ENCODE peak calls at places on chromosomes 6 and 20, in four cellular contexts. J is hepatocyte, Q is GM23338, L is breast epithelium. I is an unnamed sample.

GRCh38 chr20:14925286-14925685 is 587.9 kb upstream of the FLRT3 start:
- DNase-seq in J (no peak), Q (no peak), L (no peak), I (no peak)

GRCh38 chr6:27138837-27139752 is 108.4 kb upstream of the PRSS16 start:
- DNase-seq in J (peak; percentile 65), Q (peak; percentile 97), L (no peak), I (peak; percentile 38)

GRCh38 chr20:50129662-50130345 is 16.9 kb upstream of the UBE2V1 start:
- DNase-seq in J (no peak), Q (no peak), L (no peak), I (no peak)

GRCh38 chr20:14790771-14791517 is 453.5 kb upstream of the FLRT3 start:
- DNase-seq in J (no peak), Q (no peak), L (no peak), I (no peak)

GRCh38 chr20:29313481-29313880 is 1944.0 kb upstream of the DEFB115 start:
- DNase-seq in J (no peak), Q (peak; percentile 6), L (no peak), I (no peak)

GRCh38 chr6:156390621-156391378 is 386.4 kb upstream of the ARID1B start:
- DNase-seq in J (no peak), Q (peak; percentile 24), L (no peak), I (no peak)

GRCh38 chr6:157036245-157036681 is 259.1 kb downstream of the ARID1B start:
- DNase-seq in J (peak; percentile 50), Q (peak; percentile 54), L (peak; percentile 82), I (no peak)

GRCh38 chr6:143774347-143774746 is 68.8 kb upstream of the LTV1 start:
- DNase-seq in J (no peak), Q (no peak), L (no peak), I (no peak)

GRCh38 chr20:49367113-49367512 is 89.3 kb upstream of the ZNFX1 start:
- DNase-seq in J (no peak), Q (no peak), L (no peak), I (no peak)

GRCh38 chr6:18488526-18489270 is 101.5 kb downstream of the RNF144B start:
- DNase-seq in J (no peak), Q (no peak), L (peak; percentile 57), I (no peak)

GRCh38 chr6:73519943-73520687 is 717 bp downstream of the EEF1A1 start:
- DNase-seq in J (peak; percentile 85), Q (peak; percentile 57), L (peak; percentile 68), I (peak; percentile 28)

GRCh38 chr20:1539816-1540215 is 17.7 kb downstream of the SIRPD start:
- DNase-seq in J (no peak), Q (no peak), L (no peak), I (no peak)

GRCh38 chr6:136547336-136547735 is 2.9 kb downstream of the MAP7 start:
- DNase-seq in J (peak; percentile 56), Q (peak; percentile 80), L (no peak), I (no peak)

GRCh38 chr6:51025082-51025777 is 206.6 kb downstream of the TFAP2B start:
- DNase-seq in J (no peak), Q (peak; percentile 15), L (no peak), I (no peak)

GRCh38 chr6:30060634-30060981 is 457 bp upstream of the POLR1H start:
- DNase-seq in J (peak; percentile 55), Q (peak; percentile 50), L (no peak), I (no peak)

GRCh38 chr20:49187330-49188100 is 619 bp downstream of the STAU1 start:
- DNase-seq in J (peak; percentile 59), Q (peak; percentile 58), L (no peak), I (no peak)

GRCh38 chr6:145539831-145540230 is 195.5 kb downstream of the EPM2A start:
- DNase-seq in J (no peak), Q (no peak), L (no peak), I (no peak)

GRCh38 chr6:143731789-143732188 is 54.0 kb downstream of the PHACTR2 start:
- DNase-seq in J (no peak), Q (no peak), L (no peak), I (no peak)

GRCh38 chr6:139133733-139134360 is 1.0 kb upstream of the HECA start:
- DNase-seq in J (no peak), Q (no peak), L (no peak), I (no peak)

GRCh38 chr20:52749938-52750337 is 222.2 kb upstream of the TSHZ2 start:
- DNase-seq in J (no peak), Q (no peak), L (no peak), I (no peak)

GRCh38 chr6:78836610-78837009 is 30.7 kb upstream of the IRAK1BP1 start:
- DNase-seq in J (no peak), Q (no peak), L (no peak), I (no peak)

GRCh38 chr20:967796-968742 is 34.0 kb downstream of the RSPO4 start:
- DNase-seq in J (no peak), Q (peak; percentile 71), L (no peak), I (no peak)

GRCh38 chr20:38217791-38218565 is 42.6 kb downstream of the KIAA1755 start:
- DNase-seq in J (peak; percentile 75), Q (peak; percentile 50), L (no peak), I (no peak)

GRCh38 chr6:136846046-136846445 is 23.7 kb downstream of the PEX7 start:
- DNase-seq in J (peak; percentile 66), Q (peak; percentile 79), L (no peak), I (peak; percentile 7)

GRCh38 chr6:155389130-155389529 is 66.5 kb downstream of the NOX3 start:
- DNase-seq in J (no peak), Q (no peak), L (no peak), I (no peak)

GRCh38 chr6:166604911-166605310 is 18.4 kb upstream of the RAMACL start:
- DNase-seq in J (no peak), Q (no peak), L (no peak), I (no peak)

DNA sequence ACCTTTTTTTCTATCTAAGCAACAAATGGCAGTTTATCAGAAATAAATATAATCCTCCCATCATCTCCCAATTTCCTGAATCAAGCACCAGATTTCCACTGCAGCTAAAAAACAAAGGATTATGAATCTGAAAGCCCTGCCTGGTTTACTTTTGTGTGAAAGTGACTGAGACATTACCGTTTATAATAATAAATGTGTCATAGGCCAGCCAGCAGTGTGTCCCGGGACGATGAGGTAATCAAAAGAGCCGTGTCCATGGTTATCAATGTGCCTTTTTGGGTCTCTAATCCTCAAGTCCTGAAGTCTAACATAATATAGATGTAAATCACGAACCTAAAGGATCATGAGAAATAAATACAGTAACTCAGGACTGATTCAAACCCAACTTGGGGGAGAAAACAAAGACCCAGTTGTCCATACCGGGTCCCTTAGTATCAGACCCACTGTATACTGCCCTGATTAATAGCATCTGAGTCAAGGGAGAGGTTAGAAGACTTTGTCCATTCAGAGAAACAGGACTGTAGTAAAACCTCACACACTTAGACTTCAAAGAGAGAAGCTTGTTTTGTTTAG is 149.1 kb downstream of the SASH1 start:
- DNase-seq in J (no peak), Q (no peak), L (no peak), I (no peak)
- H3K27ac ChIP-seq in J (no peak overlapping the region), Q (no peak overlapping the region), L (peak overlapping the region; percentile 83), I (no peak overlapping the region)

DNA sequence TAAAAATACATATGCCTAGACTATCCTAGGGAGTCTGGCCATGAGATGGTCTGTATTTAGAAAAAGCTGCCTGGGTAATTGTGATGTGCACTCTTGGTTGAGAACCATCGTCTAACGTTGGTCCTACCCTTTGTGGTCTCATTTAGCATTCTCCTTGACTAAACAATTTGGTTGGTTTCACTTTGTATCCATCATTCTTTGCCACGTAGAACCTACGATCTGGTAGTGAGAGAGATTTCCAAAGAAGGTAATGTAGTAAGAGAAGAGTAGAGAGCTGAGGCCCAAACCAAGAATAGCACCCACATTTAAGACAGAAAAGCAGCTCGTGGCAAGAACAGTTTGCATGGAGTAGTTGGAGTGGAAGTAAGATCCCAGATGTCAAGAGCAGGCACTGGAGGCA is 219.8 kb downstream of the TMEM200A start:
- DNase-seq in J (no peak), Q (no peak), L (no peak), I (no peak)
- H3K27ac ChIP-seq in J (no peak overlapping the region), Q (no peak overlapping the region), L (no peak overlapping the region), I (no peak overlapping the region)

DNA sequence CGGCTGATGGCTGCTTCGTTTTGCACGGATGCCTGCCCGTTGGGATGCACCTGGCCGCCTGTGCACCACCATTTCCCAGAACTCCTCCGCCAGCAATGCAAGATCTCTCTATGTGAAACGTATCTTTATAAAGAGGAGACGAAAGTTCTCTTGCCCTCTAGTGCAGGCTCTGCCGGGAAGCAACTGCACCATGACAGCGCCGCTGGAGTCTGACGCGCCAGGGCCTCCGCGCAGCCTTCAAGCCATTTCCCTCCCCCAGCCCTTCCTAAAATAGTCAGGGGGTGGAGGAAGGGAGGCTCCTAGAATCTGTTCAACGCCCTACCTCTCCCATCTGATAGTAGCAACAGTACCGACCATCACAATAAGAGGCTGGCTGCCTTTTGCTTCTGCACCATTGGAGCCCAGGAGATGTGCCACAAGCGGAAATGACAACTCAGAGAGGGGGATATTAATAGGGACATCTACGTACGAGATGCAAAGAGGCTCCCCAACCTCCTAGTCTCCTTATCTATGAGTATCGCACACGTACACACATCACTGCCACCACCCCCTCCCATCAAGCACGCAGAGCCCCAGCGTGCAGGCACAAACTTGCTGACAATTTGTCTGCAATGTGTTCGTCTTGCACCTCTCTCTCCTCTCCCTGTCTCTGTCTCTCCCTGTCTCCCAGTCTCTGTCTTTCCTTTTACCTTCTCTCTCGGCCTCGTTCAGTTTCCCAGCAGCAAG is 1.1 kb downstream of the SYNE1 start:
- DNase-seq in J (peak; percentile 23), Q (peak; percentile 66), L (no peak), I (peak; percentile 74)
- H3K27ac ChIP-seq in J (no peak overlapping the region), Q (no peak overlapping the region), L (no peak overlapping the region), I (peak overlapping the region; percentile 80)

GRCh38 chr20:40294175-40294574 is 394.9 kb downstream of the MAFB start:
- DNase-seq in J (no peak), Q (no peak), L (no peak), I (no peak)
- H3K27ac ChIP-seq in J (no peak overlapping the region), Q (no peak overlapping the region), L (peak overlapping the region; percentile 22), I (no peak overlapping the region)

DNA sequence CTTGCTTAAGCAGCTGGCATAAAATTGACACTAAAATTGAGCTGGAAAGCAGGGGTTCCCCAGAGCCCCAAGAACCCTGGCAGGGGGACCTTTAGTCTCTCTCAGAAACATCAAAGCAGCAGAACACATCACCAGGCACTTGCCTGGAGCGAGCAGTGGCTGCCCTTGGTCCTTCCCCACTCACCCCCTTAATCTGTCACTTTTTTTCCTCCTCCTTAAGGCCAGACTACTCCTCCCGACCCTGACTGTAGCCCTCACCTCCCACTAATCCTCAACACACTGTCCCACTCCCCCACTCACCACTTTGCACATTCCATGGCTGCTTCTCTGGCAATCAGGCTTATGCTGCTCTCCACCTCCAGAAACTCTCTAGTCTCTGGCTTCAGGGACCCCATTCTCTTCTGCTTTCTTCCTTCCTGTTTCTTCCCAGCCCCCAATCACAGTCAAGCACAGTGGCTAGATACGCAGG is 472 bp upstream of the ZKSCAN4 start:
- DNase-seq in J (no peak), Q (peak; percentile 5), L (no peak), I (no peak)
- H3K27ac ChIP-seq in J (peak overlapping the region; percentile 38), Q (no peak overlapping the region), L (peak overlapping the region; percentile 9), I (no peak overlapping the region)